ENCODE peak calls at places on chromosomes 13 and 19, in six cellular contexts. E is GM23338; B is HL-60; O is CD4-positive, CD25-positive, alpha-beta regulatory T cell; T is dorsolateral prefrontal cortex; Z is neural progenitor cell. W is an unnamed sample.

GRCh38 chr19:3982701-3983541 is 2.3 kb downstream of the EEF2 start:
- DNase-seq in E (no peak), B (peak; percentile 59), O (no peak), T (no peak), Z (no peak), W (no peak)

GRCh38 chr13:108943842-108944241 is 314.4 kb downstream of the MYO16 start:
- DNase-seq in E (no peak), B (no peak), O (no peak), T (no peak), Z (no peak), W (no peak)

GRCh38 chr19:38799104-38799503 is 10.1 kb downstream of the LGALS7B start:
- DNase-seq in E (no peak), B (no peak), O (no peak), T (no peak), Z (no peak), W (no peak)

GRCh38 chr19:29687244-29687896 is 22.1 kb downstream of the PLEKHF1 start:
- DNase-seq in E (no peak), B (no peak), O (no peak), T (no peak), Z (no peak), W (no peak)

GRCh38 chr13:28043224-28043623 is 54.7 kb upstream of the URAD start:
- DNase-seq in E (no peak), B (no peak), O (no peak), T (no peak), Z (no peak), W (no peak)

GRCh38 chr19:40241809-40242384 is 15.4 kb upstream of the CCNP start:
- DNase-seq in E (no peak), B (no peak), O (no peak), T (peak; percentile 79), Z (no peak), W (peak; percentile 54)

GRCh38 chr13:24161010-24161775 is 673 bp downstream of the SPATA13 start:
- DNase-seq in E (peak; percentile 52), B (peak; percentile 18), O (peak; percentile 6), T (no peak), Z (peak; percentile 37), W (peak; percentile 66)

GRCh38 chr19:44557933-44558332 is 28.5 kb upstream of the CEACAM20 start:
- DNase-seq in E (no peak), B (no peak), O (no peak), T (no peak), Z (no peak), W (no peak)

GRCh38 chr13:39144941-39145533 is 106.8 kb downstream of the NHLRC3 start:
- DNase-seq in E (peak; percentile 80), B (no peak), O (no peak), T (peak; percentile 56), Z (peak; percentile 82), W (peak; percentile 23)

GRCh38 chr19:58578430-58578925 is 5.3 kb upstream of the MZF1 start:
- DNase-seq in E (no peak), B (no peak), O (no peak), T (peak; percentile 42), Z (no peak), W (no peak)

GRCh38 chr19:35595928-35596327 is 10.0 kb downstream of the PMIS2 start:
- DNase-seq in E (no peak), B (no peak), O (no peak), T (no peak), Z (no peak), W (no peak)

GRCh38 chr13:63910406-63910957 is 2494.8 kb upstream of the PCDH20 start:
- DNase-seq in E (peak; percentile 70), B (no peak), O (no peak), T (no peak), Z (peak; percentile 66), W (no peak)

GRCh38 chr13:77397636-77398035 is 70.7 kb upstream of the MYCBP2 start:
- DNase-seq in E (no peak), B (no peak), O (no peak), T (no peak), Z (no peak), W (no peak)

GRCh38 chr19:51719251-51719901 is 4.4 kb downstream of the HAS1 start:
- DNase-seq in E (peak; percentile 69), B (no peak), O (no peak), T (no peak), Z (peak; percentile 43), W (no peak)

GRCh38 chr19:48508729-48509310 is 2.8 kb downstream of the LMTK3 start:
- DNase-seq in E (no peak), B (no peak), O (no peak), T (no peak), Z (no peak), W (no peak)

GRCh38 chr13:36904219-36904618 is 15.8 kb downstream of the SMAD9 start:
- DNase-seq in E (no peak), B (no peak), O (no peak), T (no peak), Z (no peak), W (no peak)

GRCh38 chr13:51861728-51862300 is at the start of gene CCDC70:
- DNase-seq in E (no peak), B (no peak), O (no peak), T (no peak), Z (no peak), W (no peak)

GRCh38 chr19:927044-927706 is 1.3 kb downstream of the ARID3A start:
- DNase-seq in E (peak; percentile 73), B (peak; percentile 87), O (no peak), T (no peak), Z (peak; percentile 78), W (no peak)

GRCh38 chr19:925912-926594 is at the start of gene ARID3A:
- DNase-seq in E (no peak), B (no peak), O (no peak), T (no peak), Z (peak; percentile 73), W (no peak)

GRCh38 chr19:926595-927043 is 784 bp downstream of the ARID3A start:
- DNase-seq in E (peak; percentile 69), B (no peak), O (no peak), T (no peak), Z (peak; percentile 65), W (peak; percentile 28)

GRCh38 chr19:928471-929259 is 2.8 kb downstream of the ARID3A start:
- DNase-seq in E (no peak), B (no peak), O (no peak), T (no peak), Z (no peak), W (no peak)

GRCh38 chr19:927707-928401 is 2.0 kb downstream of the ARID3A start:
- DNase-seq in E (peak; percentile 54), B (no peak), O (no peak), T (no peak), Z (no peak), W (no peak)
- H3K27ac ChIP-seq in E (peak overlapping the region; percentile 26), B (peak overlapping the region; percentile 99), O (no peak overlapping the region), T (no peak overlapping the region), Z (peak overlapping the region; percentile 61), W (no peak overlapping the region)

GRCh38 chr13:80835902-80836301 is 495.0 kb upstream of the SPRY2 start:
- DNase-seq in E (no peak), B (no peak), O (no peak), T (no peak), Z (no peak), W (no peak)
- H3K27ac ChIP-seq in E (no peak overlapping the region), B (no peak overlapping the region), O (no peak overlapping the region), T (no peak overlapping the region), Z (no peak overlapping the region), W (no peak overlapping the region)

GRCh38 chr13:99981115-99982020 is at the start of gene ZIC2:
- DNase-seq in E (peak; percentile 86), B (no peak), O (no peak), T (no peak), Z (peak; percentile 96), W (no peak)
- H3K27ac ChIP-seq in E (peak within 1 kb of the TSS; percentile 88), B (no peak within 1 kb of the TSS), O (no peak within 1 kb of the TSS), T (peak within 1 kb of the TSS; percentile 83), Z (peak within 1 kb of the TSS; percentile 99), W (no peak within 1 kb of the TSS)

GRCh38 chr13:40786568-40786996 is 2.8 kb upstream of the SLC25A15 start:
- DNase-seq in E (no peak), B (no peak), O (no peak), T (no peak), Z (no peak), W (no peak)
- H3K27ac ChIP-seq in E (no peak overlapping the region), B (no peak overlapping the region), O (no peak overlapping the region), T (no peak overlapping the region), Z (no peak overlapping the region), W (no peak overlapping the region)

W was measured in substantia nigra.